ENCODE peak calls at places on chromosomes 4 and X, in nine cellular contexts. M is NCI-H2081, C is M059J, X is lung, T is RPMI7951, A is WERI-Rb-1, W is AG08396, F is nephron progenitor cell, H is psoas muscle. K is an unnamed sample.

GRCh38 chrX:129690435-129690834 is 35.7 kb upstream of the APLN start:
- DNase-seq in F (no peak), X (peak), W (no peak), A (no peak), C (no peak), M (no peak), H (peak), T (no peak), K (no peak)

GRCh38 chrX:65407157-65407626 is 127.4 kb downstream of the LAS1L start:
- DNase-seq in W (no peak), C (no peak), H (no peak), T (no peak), M (no peak), X (no peak), F (no peak), A (no peak), K (no peak)

GRCh38 chr4:95095352-95095974 is 337.7 kb downstream of the BMPR1B start:
- DNase-seq in W (peak), M (peak), F (no peak), A (peak), C (peak), X (no peak), T (peak), H (no peak), K (peak)

GRCh38 chr4:181143241-181143854 is 1099.9 kb upstream of the TENM3 start:
- DNase-seq in W (peak), C (peak), H (peak), F (peak), X (peak), M (peak), A (peak), T (peak), K (peak)

GRCh38 chr4:113336556-113336955 is 287.1 kb downstream of the ANK2 start:
- DNase-seq in A (no peak), X (no peak), F (no peak), C (peak), W (no peak), T (no peak), H (no peak), M (no peak), K (no peak)

GRCh38 chrX:71128915-71129765 is 10.7 kb downstream of the MED12 start:
- DNase-seq in T (peak), F (peak), H (peak), C (no peak), W (peak), X (peak), M (peak), A (peak), K (peak)

GRCh38 chr4:155001229-155001628 is 207.2 kb upstream of the NPY2R start:
- DNase-seq in H (no peak), A (no peak), T (no peak), W (no peak), X (no peak), M (no peak), C (no peak), F (no peak), K (no peak)

GRCh38 chr4:121344128-121344527 is 36.7 kb downstream of the QRFPR start:
- DNase-seq in X (no peak), H (no peak), C (no peak), A (no peak), F (no peak), M (no peak), T (no peak), W (no peak), K (no peak)

GRCh38 chr4:3829954-3830773 is 64.0 kb downstream of the ADRA2C start:
- DNase-seq in W (no peak), T (no peak), F (peak), M (no peak), A (peak), X (no peak), H (no peak), C (no peak), K (no peak)

GRCh38 chr4:84578540-84579409 is 4.2 kb upstream of the CDS1 start:
- DNase-seq in W (peak), A (peak), F (peak), H (no peak), C (peak), M (peak), T (peak), X (no peak), K (peak)

GRCh38 chrX:9522756-9523155 is 57.9 kb downstream of the TBL1X start:
- DNase-seq in X (no peak), W (no peak), C (no peak), T (no peak), H (no peak), F (no peak), A (no peak), M (no peak), K (no peak)

GRCh38 chr4:10963958-10964705 is 279.6 kb upstream of the CLNK start:
- DNase-seq in F (no peak), H (no peak), C (no peak), M (peak), A (no peak), T (no peak), X (no peak), W (no peak), K (peak)

GRCh38 chr4:58688603-58689002 is 1578.4 kb upstream of the IGFBP7 start:
- DNase-seq in C (no peak), X (no peak), F (no peak), A (no peak), T (no peak), W (no peak), M (peak), H (no peak), K (no peak)

GRCh38 chr4:140755811-140756291 is 334 bp downstream of the TBC1D9 start:
- DNase-seq in F (peak), A (peak), W (peak), T (peak), H (peak), M (peak), X (peak), C (peak), K (peak)

GRCh38 chr4:118282692-118283091 is 70.1 kb downstream of the PRSS12 start:
- DNase-seq in C (peak), M (no peak), X (no peak), W (peak), F (no peak), A (no peak), H (peak), T (peak), K (no peak)

GRCh38 chr4:3663791-3664190 is 102.4 kb upstream of the ADRA2C start:
- DNase-seq in T (no peak), A (no peak), W (no peak), M (no peak), X (no peak), F (no peak), H (no peak), C (no peak), K (no peak)

GRCh38 chr4:3413217-3413671 is 28.5 kb upstream of the HGFAC start:
- DNase-seq in T (no peak), A (peak), C (no peak), W (no peak), F (no peak), M (no peak), X (no peak), H (no peak), K (no peak)

GRCh38 chrX:23062359-23062758 is 62.6 kb downstream of the DDX53 start:
- DNase-seq in H (no peak), X (no peak), W (no peak), F (no peak), T (no peak), M (no peak), C (no peak), A (no peak), K (no peak)

GRCh38 chr4:76197001-76197743 is 16.5 kb downstream of the SCARB2 start:
- DNase-seq in A (no peak), W (no peak), X (no peak), T (peak), C (peak), F (no peak), M (peak), H (no peak), K (peak)

GRCh38 chr4:33073811-33074210 is 2353.6 kb downstream of the PCDH7 start:
- DNase-seq in X (no peak), A (no peak), F (no peak), M (no peak), T (no peak), C (no peak), W (no peak), H (no peak), K (no peak)

GRCh38 chrX:53294024-53294648 is 12.8 kb upstream of the IQSEC2 start:
- DNase-seq in C (no peak), T (peak), W (no peak), A (no peak), X (no peak), H (no peak), F (no peak), M (no peak), K (no peak)

GRCh38 chr4:39446842-39447573 is 11.7 kb downstream of the RPL9 start:
- DNase-seq in H (peak), W (peak), A (no peak), X (peak), C (no peak), M (no peak), T (no peak), F (no peak), K (no peak)